ENCODE peak calls at places on chromosomes 7 and 10, in ten cellular contexts. I, S, P, U, M, B, Z, C, Y and H are unnamed samples.

GRCh38 chr10:70337201-70337651 is 45.2 kb downstream of the LRRC20 start:
- DNase-seq in B (no peak), S (no peak), U (no peak), M (peak; percentile 27), P (no peak), Z (no peak), Y (peak; percentile 12), I (no peak), C (no peak), H (peak; percentile 65)

GRCh38 chr10:24432478-24433416 is 223.8 kb downstream of the KIAA1217 start:
- DNase-seq in U (peak; percentile 40), P (no peak), M (no peak), S (no peak), I (no peak), Y (peak; percentile 70), C (no peak), Z (no peak), B (no peak), H (no peak)

GRCh38 chr7:158413962-158414961 is 173.4 kb downstream of the PTPRN2 start:
- DNase-seq in B (no peak), Y (no peak), P (peak; percentile 38), M (no peak), Z (no peak), C (no peak), S (no peak), I (no peak), U (no peak), H (peak; percentile 88)

GRCh38 chr10:15427836-15428414 is 56.8 kb upstream of the FAM171A1 start:
- DNase-seq in U (peak; percentile 41), S (no peak), I (no peak), Y (peak; percentile 23), P (no peak), M (no peak), Z (no peak), B (peak; percentile 68), C (no peak), H (peak; percentile 59)

GRCh38 chr10:94315975-94316464 is 46.7 kb downstream of the NOC3L start:
- DNase-seq in M (no peak), S (no peak), I (peak; percentile 14), U (peak; percentile 67), Y (no peak), B (peak; percentile 13), Z (no peak), C (no peak), P (no peak), H (no peak)

GRCh38 chr7:28666144-28666543 is 253.8 kb downstream of the CREB5 start:
- DNase-seq in U (no peak), I (no peak), P (no peak), S (no peak), Y (peak; percentile 97), Z (no peak), C (peak; percentile 67), B (no peak), M (no peak), H (no peak)

GRCh38 chr7:45026013-45026412 is 26.0 kb downstream of the CCM2 start:
- DNase-seq in M (no peak), U (no peak), Z (no peak), C (no peak), Y (no peak), P (no peak), I (no peak), S (no peak), B (no peak), H (no peak)

GRCh38 chr7:141737118-141737835 is 881 bp upstream of the SSBP1 start:
- DNase-seq in M (peak; percentile 28), S (no peak), Z (no peak), C (no peak), U (peak; percentile 25), B (peak; percentile 34), P (no peak), I (peak; percentile 31), Y (peak; percentile 43), H (no peak)

GRCh38 chr10:132549416-132549815 is 11.8 kb downstream of the INPP5A start:
- DNase-seq in P (peak; percentile 70), M (peak; percentile 4), Z (peak; percentile 56), Y (no peak), C (no peak), I (no peak), B (no peak), U (no peak), S (no peak), H (peak; percentile 60)

GRCh38 chr10:132548869-132549268 is 11.3 kb downstream of the INPP5A start:
- DNase-seq in U (no peak), P (peak; percentile 67), S (no peak), B (no peak), C (no peak), I (no peak), Y (no peak), M (peak; percentile 4), Z (peak; percentile 35), H (no peak)

GRCh38 chr10:132550366-132551092 is 12.9 kb downstream of the INPP5A start:
- DNase-seq in Z (peak; percentile 50), Y (no peak), M (peak; percentile 3), S (no peak), I (no peak), B (no peak), P (peak; percentile 62), U (no peak), C (no peak), H (peak; percentile 37)

GRCh38 chr10:132551808-132552130 is 14.2 kb downstream of the INPP5A start:
- DNase-seq in S (no peak), B (no peak), U (no peak), Y (no peak), Z (no peak), C (no peak), I (no peak), M (no peak), P (peak; percentile 68), H (no peak)

DNA sequence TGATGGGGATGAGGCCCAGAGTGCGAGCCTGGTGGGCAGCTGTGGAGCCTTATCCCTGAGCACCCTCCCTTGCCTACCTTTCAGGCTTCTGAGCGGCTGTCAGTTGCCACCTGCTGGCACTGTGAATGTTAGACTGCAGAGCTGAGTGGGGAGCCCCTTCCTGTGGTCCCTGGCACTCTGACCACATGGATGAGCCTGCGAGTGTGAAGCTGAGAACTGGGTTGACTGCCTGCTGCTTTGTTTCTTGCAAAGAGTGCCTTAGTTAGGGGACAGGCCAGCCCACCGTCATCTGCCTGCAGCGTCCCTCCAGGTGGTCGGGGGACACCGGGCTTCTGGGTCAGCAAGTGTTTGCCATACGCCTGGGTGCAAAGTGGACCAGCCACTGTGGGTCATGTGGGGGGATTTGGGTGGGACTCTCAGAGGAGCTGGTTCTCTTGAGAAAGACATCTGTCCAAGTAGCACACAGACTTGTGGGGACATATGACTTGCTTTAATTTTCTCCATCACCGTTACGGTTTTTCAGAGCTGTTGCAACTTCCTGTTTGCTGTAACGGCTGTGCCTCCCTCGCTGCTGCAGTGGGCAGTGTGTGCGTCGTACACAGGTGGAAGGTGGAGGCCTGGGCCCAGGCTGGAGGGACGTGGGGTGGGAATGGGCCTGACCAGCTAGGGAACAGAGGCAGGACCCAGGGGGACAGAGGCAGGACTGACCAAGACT is 13.7 kb downstream of the INPP5A start:
- DNase-seq in B (no peak), S (no peak), U (no peak), M (peak; percentile 4), P (no peak), C (no peak), Z (peak; percentile 67), Y (no peak), I (no peak), H (peak; percentile 60)
- H3K4me3 ChIP-seq in B (no peak overlapping the region), S (no peak overlapping the region), U (no peak overlapping the region), M (no peak overlapping the region), P (no peak overlapping the region), C (no peak overlapping the region), Z (no peak overlapping the region), Y (no peak overlapping the region), I (no peak overlapping the region), H (no peak overlapping the region)

GRCh38 chr7:14676896-14677295 is 225.7 kb downstream of the DGKB start:
- DNase-seq in I (no peak), C (no peak), Z (no peak), M (no peak), P (no peak), Y (no peak), B (no peak), U (no peak), S (no peak), H (no peak)
- H3K36me3 ChIP-seq in I (no peaks in the 10 kb centered on the region), C (no peaks in the 10 kb centered on the region), Z (no peaks in the 10 kb centered on the region), M (no peaks in the 10 kb centered on the region), P (no peaks in the 10 kb centered on the region), Y (no peaks in the 10 kb centered on the region), B (no peaks in the 10 kb centered on the region), U (no peaks in the 10 kb centered on the region), S (no peaks in the 10 kb centered on the region), H (no peaks in the 10 kb centered on the region)

GRCh38 chr7:1668486-1668931 is 1.6 kb upstream of the ELFN1 start:
- DNase-seq in M (no peak), I (peak; percentile 1), P (peak; percentile 75), B (peak; percentile 25), C (peak; percentile 41), S (no peak), U (no peak), Y (no peak), Z (peak; percentile 47), H (peak; percentile 76)

GRCh38 chr7:1669954-1670893 is at the start of gene ELFN1:
- DNase-seq in U (no peak), Y (no peak), M (peak; percentile 77), P (peak; percentile 73), I (no peak), S (peak; percentile 38), C (peak; percentile 38), Z (peak; percentile 60), B (peak; percentile 79), H (peak; percentile 96)

GRCh38 chr7:1668932-1669485 is 1.1 kb upstream of the ELFN1 start:
- DNase-seq in P (peak; percentile 73), B (peak; percentile 37), C (peak; percentile 47), I (no peak), Y (no peak), Z (peak; percentile 61), U (no peak), S (no peak), M (peak; percentile 29), H (peak; percentile 81)

GRCh38 chr7:1670894-1671875 is 1.1 kb downstream of the ELFN1 start:
- DNase-seq in B (peak; percentile 10), C (peak; percentile 49), Z (peak; percentile 51), I (no peak), S (no peak), U (no peak), P (peak; percentile 61), Y (no peak), M (peak; percentile 14), H (peak; percentile 73)

DNA sequence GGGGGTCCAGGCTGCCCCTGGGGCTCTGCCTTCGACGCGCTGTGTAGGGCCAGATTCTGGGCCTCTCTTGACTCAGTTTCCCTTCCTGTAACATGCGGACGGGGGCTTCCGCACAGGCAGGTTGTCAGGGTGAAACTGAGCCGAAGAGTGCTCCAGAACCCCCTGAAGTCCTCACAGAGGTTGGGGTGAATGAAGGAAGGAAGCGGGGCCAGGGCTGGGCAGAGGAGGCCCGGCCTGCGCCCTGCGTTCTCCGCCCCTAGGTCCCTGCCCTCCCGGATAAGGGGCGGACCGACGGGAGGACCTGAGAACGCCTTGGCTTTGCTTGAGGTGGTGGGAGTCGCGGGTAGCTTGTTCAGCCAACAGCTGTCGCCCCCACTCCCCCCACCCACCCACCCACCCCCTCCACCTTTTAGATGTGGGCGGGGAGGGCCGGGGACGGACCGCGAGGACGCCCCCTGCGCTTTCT is 558 bp upstream of the ELFN1 start:
- DNase-seq in B (peak; percentile 48), M (peak; percentile 49), P (peak; percentile 65), C (no peak), Z (peak; percentile 39), Y (no peak), I (no peak), S (no peak), U (no peak), H (no peak)
- H3K27me3 ChIP-seq in B (peaks cover 66% of the 10 kb centered on the region), M (peaks cover 24% of the 10 kb centered on the region), P (no peaks in the 10 kb centered on the region), C (peaks cover 69% of the 10 kb centered on the region), Z (peaks cover 90% of the 10 kb centered on the region), Y (peaks cover 31% of the 10 kb centered on the region), I (peaks cover 25% of the 10 kb centered on the region), S (no peaks in the 10 kb centered on the region), U (peaks cover 44% of the 10 kb centered on the region), H (peaks cover 50% of the 10 kb centered on the region)

DNA sequence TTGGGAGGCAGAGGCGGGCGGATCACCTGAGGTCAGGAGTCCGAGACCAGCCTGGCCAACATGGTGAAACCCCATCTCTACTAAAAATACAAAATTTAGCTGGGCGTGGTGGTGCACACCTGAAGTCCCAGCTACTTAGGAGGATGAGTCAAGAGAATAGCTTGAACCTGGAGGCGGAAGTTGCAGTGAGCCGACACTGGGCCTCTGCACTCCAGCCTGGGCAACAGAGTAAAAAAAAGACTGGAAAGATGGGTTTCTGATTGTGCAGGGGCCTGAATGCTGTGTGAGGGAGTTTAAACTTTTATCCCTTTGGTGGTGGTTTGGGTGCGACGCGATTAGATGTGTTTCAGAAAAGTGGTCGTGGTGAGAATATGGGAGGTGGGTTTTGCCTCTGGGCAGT is 1.8 kb downstream of the CHST12 start:
- DNase-seq in I (no peak), P (no peak), B (no peak), U (no peak), S (no peak), C (no peak), Y (no peak), M (no peak), Z (no peak), H (no peak)
- H3K4me3 ChIP-seq in I (no peak overlapping the region), P (no peak overlapping the region), B (no peak overlapping the region), U (no peak overlapping the region), S (no peak overlapping the region), C (no peak overlapping the region), Y (no peak overlapping the region), M (no peak overlapping the region), Z (peak overlapping the region; percentile 89), H (no peak overlapping the region)